ENCODE peak calls at places on chromosome 22, in nine cellular contexts. R is PC-3, D is MM.1S, U is GM23338, T is DND-41, G is Karpas-422, B is mammary epithelial cell, M is IMR-90, A is GM23248. F is an unnamed sample.

GRCh38 chr22:32904044-32904443 is 102.5 kb downstream of the TIMP3 start:
- DNase-seq in R (peak; percentile 2), D (peak; percentile 17), U (peak; percentile 83), T (peak; percentile 22), G (peak; percentile 56), B (peak; percentile 39), M (peak; percentile 35), A (peak; percentile 66), F (peak; percentile 60)

GRCh38 chr22:31343235-31344191 is 2.6 kb downstream of the PATZ1 start:
- DNase-seq in R (peak; percentile 77), D (no peak), U (peak; percentile 92), T (no peak), G (peak; percentile 56), B (peak; percentile 45), M (peak; percentile 26), A (no peak), F (peak; percentile 93)

GRCh38 chr22:32794449-32795213 is 6.9 kb upstream of the TIMP3 start:
- DNase-seq in R (no peak), D (no peak), U (peak; percentile 68), T (no peak), G (peak; percentile 49), B (no peak), M (peak; percentile 54), A (peak; percentile 46), F (no peak)

GRCh38 chr22:19303785-19304184 is 12.3 kb upstream of the CLTCL1 start:
- DNase-seq in R (no peak), D (no peak), U (no peak), T (no peak), G (no peak), B (no peak), M (no peak), A (no peak), F (no peak)

GRCh38 chr22:37331811-37332536 is 49.7 kb downstream of the CYTH4 start:
- DNase-seq in R (peak; percentile 9), D (no peak), U (no peak), T (no peak), G (peak; percentile 63), B (no peak), M (peak; percentile 38), A (no peak), F (no peak)

GRCh38 chr22:46422896-46423295 is 87.4 kb downstream of the TRMU start:
- DNase-seq in R (no peak), D (no peak), U (no peak), T (no peak), G (no peak), B (no peak), M (no peak), A (no peak), F (no peak)

GRCh38 chr22:35892192-35892591 is 136.4 kb downstream of the RBFOX2 start:
- DNase-seq in R (peak; percentile 54), D (no peak), U (no peak), T (no peak), G (no peak), B (peak; percentile 82), M (peak; percentile 75), A (peak; percentile 90), F (no peak)

GRCh38 chr22:21652547-21653545 is 10.7 kb downstream of the SDF2L1 start:
- DNase-seq in R (no peak), D (no peak), U (peak; percentile 66), T (peak; percentile 42), G (peak; percentile 60), B (no peak), M (no peak), A (no peak), F (peak; percentile 92)

GRCh38 chr22:21051145-21051835 is 5.5 kb downstream of the LRRC74B start:
- DNase-seq in R (no peak), D (no peak), U (no peak), T (no peak), G (peak; percentile 21), B (no peak), M (no peak), A (no peak), F (no peak)

GRCh38 chr22:44244265-44244822 is 63.6 kb downstream of the PARVG start:
- DNase-seq in R (no peak), D (no peak), U (no peak), T (no peak), G (no peak), B (no peak), M (no peak), A (no peak), F (no peak)

GRCh38 chr22:48089601-48090331 is 1327.3 kb downstream of the TBC1D22A start:
- DNase-seq in R (peak; percentile 18), D (no peak), U (no peak), T (peak; percentile 2), G (no peak), B (no peak), M (no peak), A (peak; percentile 52), F (no peak)

GRCh38 chr22:44211946-44212930 is 31.5 kb downstream of the PARVG start:
- DNase-seq in R (no peak), D (no peak), U (no peak), T (no peak), G (no peak), B (no peak), M (peak; percentile 11), A (peak; percentile 49), F (no peak)

GRCh38 chr22:47207387-47207786 is 444.9 kb downstream of the TBC1D22A start:
- DNase-seq in R (no peak), D (no peak), U (no peak), T (no peak), G (no peak), B (no peak), M (no peak), A (no peak), F (no peak)

GRCh38 chr22:40251106-40251505 is 73.4 kb downstream of the TNRC6B start:
- DNase-seq in R (no peak), D (no peak), U (no peak), T (no peak), G (no peak), B (no peak), M (no peak), A (peak; percentile 41), F (no peak)

GRCh38 chr22:40247976-40248375 is 70.3 kb downstream of the TNRC6B start:
- DNase-seq in R (no peak), D (no peak), U (no peak), T (peak; percentile 40), G (no peak), B (no peak), M (no peak), A (no peak), F (no peak)

GRCh38 chr22:40250608-40251007 is 72.9 kb downstream of the TNRC6B start:
- DNase-seq in R (no peak), D (no peak), U (no peak), T (no peak), G (no peak), B (no peak), M (no peak), A (no peak), F (no peak)

GRCh38 chr22:40244586-40244985 is 66.9 kb downstream of the TNRC6B start:
- DNase-seq in R (no peak), D (no peak), U (no peak), T (no peak), G (no peak), B (no peak), M (no peak), A (no peak), F (no peak)

GRCh38 chr22:40249286-40249685 is 71.6 kb downstream of the TNRC6B start:
- DNase-seq in R (no peak), D (no peak), U (peak; percentile 26), T (no peak), G (no peak), B (no peak), M (no peak), A (no peak), F (no peak)
- H4K20me1 ChIP-seq in R (no peaks in the 10 kb centered on the region), D (no peaks in the 10 kb centered on the region), U (peaks cover 41% of the 10 kb centered on the region), T (peaks cover 32% of the 10 kb centered on the region), G (no peaks in the 10 kb centered on the region), B (no peaks in the 10 kb centered on the region), M (no peaks in the 10 kb centered on the region), A (peaks cover 6% of the 10 kb centered on the region), F (peaks cover 89% of the 10 kb centered on the region)

DNA sequence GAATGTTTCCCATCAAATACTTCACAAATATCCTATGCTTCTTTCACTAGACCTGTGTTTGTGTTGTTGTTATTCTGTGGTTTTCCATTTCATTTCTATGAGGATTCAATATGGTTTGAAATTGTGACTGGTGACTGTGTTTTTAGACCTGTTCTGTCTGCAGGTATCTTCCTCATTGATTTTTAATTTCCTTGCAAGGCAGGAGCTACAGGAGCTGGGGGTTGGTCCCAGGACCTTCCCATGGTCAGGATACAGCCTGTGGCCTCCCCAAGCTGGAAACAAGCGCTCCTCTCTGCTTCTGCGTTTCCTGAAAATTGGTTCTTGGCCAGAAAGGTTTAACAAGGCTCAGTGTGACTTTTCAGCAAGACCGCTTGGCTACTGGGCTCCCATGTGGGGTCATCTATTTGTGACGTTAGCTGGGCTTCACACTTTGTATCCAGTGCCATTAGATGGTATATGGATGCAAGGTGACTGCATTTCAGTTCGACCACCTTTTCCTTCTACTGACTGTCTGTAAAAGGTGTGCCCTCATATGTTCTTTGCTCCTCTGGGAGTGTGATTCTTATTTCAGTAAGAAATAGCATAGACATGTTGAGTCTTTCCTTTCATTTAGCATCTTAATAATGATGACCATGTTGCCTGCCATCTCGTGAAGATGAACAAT is 21.5 kb downstream of the IGLL5 start:
- DNase-seq in R (no peak), D (no peak), U (no peak), T (no peak), G (no peak), B (no peak), M (no peak), A (no peak), F (no peak)
- H3K27ac ChIP-seq in R (no peak overlapping the region), D (no peak overlapping the region), U (no peak overlapping the region), T (no peak overlapping the region), G (no peak overlapping the region), B (no peak overlapping the region), M (no peak overlapping the region), A (no peak overlapping the region), F (no peak overlapping the region)

DNA sequence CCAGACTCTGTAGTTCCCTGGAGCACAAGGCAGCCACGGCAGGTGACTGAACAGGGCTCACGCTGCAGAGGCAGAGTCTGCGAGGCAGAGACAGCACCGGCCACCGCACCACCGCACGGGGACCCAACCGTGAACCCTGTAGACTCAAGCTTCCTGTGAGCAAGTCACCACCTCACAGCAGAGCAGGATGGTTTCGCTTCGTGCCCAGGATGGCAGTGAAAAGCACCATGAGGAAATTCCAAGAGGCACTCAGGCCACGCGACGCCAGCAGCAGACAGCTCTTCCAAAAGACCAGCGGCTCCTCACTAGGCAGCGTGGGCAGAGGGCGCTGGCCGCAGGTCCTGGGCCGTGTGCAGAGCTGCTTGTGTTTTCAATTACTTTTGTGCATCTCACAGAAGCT is 24.5 kb downstream of the BRD1 start:
- DNase-seq in R (no peak), D (no peak), U (no peak), T (no peak), G (no peak), B (no peak), M (no peak), A (no peak), F (no peak)
- H4K20me1 ChIP-seq in R (peaks cover 14% of the 10 kb centered on the region), D (peaks cover 43% of the 10 kb centered on the region), U (peaks cover 37% of the 10 kb centered on the region), T (peaks cover 94% of the 10 kb centered on the region), G (peaks cover 69% of the 10 kb centered on the region), B (peaks cover 6% of the 10 kb centered on the region), M (peaks cover 95% of the 10 kb centered on the region), A (peaks cover 25% of the 10 kb centered on the region), F (peaks cover 96% of the 10 kb centered on the region)

DNA sequence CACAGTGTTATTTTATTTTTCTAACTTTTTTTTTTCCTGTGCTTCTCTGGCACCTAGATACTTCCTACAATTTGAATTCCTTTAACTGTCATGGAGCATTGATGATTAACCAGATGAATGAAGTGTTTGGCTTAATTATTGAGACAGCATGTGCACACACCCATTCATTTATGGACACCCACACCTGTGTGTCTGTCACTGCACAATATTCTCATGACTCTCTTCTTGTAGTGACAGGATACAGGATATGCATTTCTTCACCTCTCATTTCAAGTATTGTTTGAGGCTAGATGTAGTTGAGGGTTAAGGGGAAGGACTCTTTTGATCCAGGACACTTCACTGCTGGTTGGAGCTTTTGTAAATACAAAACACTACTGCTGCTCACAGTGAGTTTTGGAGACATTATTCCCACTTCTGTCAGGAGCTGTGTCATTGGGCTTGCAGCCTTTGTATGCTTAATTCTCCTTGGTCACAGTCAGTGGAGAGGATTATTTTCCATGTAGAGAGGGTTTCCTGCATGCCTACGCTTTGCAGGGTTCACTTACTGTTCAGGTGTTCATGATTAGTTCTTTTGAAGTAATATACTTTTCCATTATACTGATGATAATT is 33.5 kb downstream of the SPECC1L start:
- DNase-seq in R (no peak), D (no peak), U (no peak), T (no peak), G (no peak), B (no peak), M (no peak), A (no peak), F (no peak)
- H3K27ac ChIP-seq in R (peak overlapping the region; percentile 64), D (no peak overlapping the region), U (no peak overlapping the region), T (no peak overlapping the region), G (no peak overlapping the region), B (peak overlapping the region; percentile 13), M (no peak overlapping the region), A (no peak overlapping the region), F (no peak overlapping the region)